ENCODE peak calls at places on chromosomes 7 and 10, in six cellular contexts. N, X, G, U, A and H are unnamed samples.

GRCh38 chr10:74542077-74542476 is 284.3 kb upstream of the KAT6B start:
- DNase-seq in N (no peak), X (peak), G (no peak), U (no peak), A (no peak), H (no peak)

GRCh38 chr7:8379264-8379663 is 54.1 kb upstream of the NXPH1 start:
- DNase-seq in N (no peak), X (no peak), G (no peak), U (no peak), A (no peak), H (no peak)

GRCh38 chr10:48306870-48307531 is 524 bp downstream of the MAPK8 start:
- DNase-seq in N (peak), X (peak), G (peak), U (peak), A (peak), H (peak)

GRCh38 chr7:3218561-3219225 is 82.4 kb upstream of the SDK1 start:
- DNase-seq in N (no peak), X (no peak), G (no peak), U (no peak), A (no peak), H (no peak)

GRCh38 chr10:15265076-15265475 is 96.6 kb upstream of the NMT2 start:
- DNase-seq in N (no peak), X (no peak), G (no peak), U (no peak), A (no peak), H (peak)

GRCh38 chr7:1618475-1618874 is 48.6 kb upstream of the PSMG3 start:
- DNase-seq in N (no peak), X (no peak), G (no peak), U (no peak), A (no peak), H (no peak)

GRCh38 chr10:113269333-113269732 is 283.5 kb upstream of the HABP2 start:
- DNase-seq in N (no peak), X (no peak), G (no peak), U (no peak), A (no peak), H (no peak)

GRCh38 chr10:11810313-11810766 is 12.8 kb upstream of the PROSER2 start:
- DNase-seq in N (no peak), X (peak), G (no peak), U (no peak), A (no peak), H (peak)

GRCh38 chr7:98869374-98870070 is at the start of gene TMEM130:
- DNase-seq in N (no peak), X (no peak), G (no peak), U (peak), A (no peak), H (no peak)

GRCh38 chr10:84329986-84330651 is 1.7 kb downstream of the CCSER2 start:
- DNase-seq in N (no peak), X (no peak), G (no peak), U (no peak), A (no peak), H (no peak)

GRCh38 chr10:92970301-92971070 is 90.1 kb upstream of the CYP26C1 start:
- DNase-seq in N (no peak), X (peak), G (no peak), U (no peak), A (no peak), H (no peak)

GRCh38 chr7:155844019-155844453 is 31.8 kb upstream of the SHH start:
- DNase-seq in N (no peak), X (no peak), G (no peak), U (no peak), A (no peak), H (no peak)

GRCh38 chr7:158448701-158449100 is 138.9 kb downstream of the PTPRN2 start:
- DNase-seq in N (no peak), X (no peak), G (no peak), U (no peak), A (no peak), H (no peak)

GRCh38 chr10:99658622-99659030 is 683 bp upstream of the ENTPD7 start:
- DNase-seq in N (no peak), X (peak), G (peak), U (peak), A (peak), H (peak)

GRCh38 chr10:66649626-66650025 is 276.2 kb upstream of the LRRTM3 start:
- DNase-seq in N (no peak), X (no peak), G (no peak), U (no peak), A (no peak), H (no peak)

GRCh38 chr10:78934499-78934898 is 134.3 kb upstream of the ZMIZ1 start:
- DNase-seq in N (no peak), X (no peak), G (no peak), U (no peak), A (no peak), H (no peak)

GRCh38 chr7:45686441-45687184 is 112.4 kb downstream of the ADCY1 start:
- DNase-seq in N (no peak), X (no peak), G (no peak), U (no peak), A (no peak), H (no peak)

GRCh38 chr7:28116034-28116433 is 64.6 kb downstream of the JAZF1 start:
- DNase-seq in N (no peak), X (no peak), G (no peak), U (no peak), A (no peak), H (no peak)

GRCh38 chr7:88020953-88021650 is 87.1 kb downstream of the ADAM22 start:
- DNase-seq in N (no peak), X (no peak), G (no peak), U (no peak), A (no peak), H (no peak)

GRCh38 chr7:131110294-131111080 is 217.2 kb upstream of the MKLN1 start:
- DNase-seq in N (no peak), X (peak), G (no peak), U (no peak), A (no peak), H (no peak)

GRCh38 chr7:115435178-115435577 is 513.3 kb downstream of the MDFIC start:
- DNase-seq in N (no peak), X (no peak), G (no peak), U (peak), A (no peak), H (no peak)

GRCh38 chr7:44158873-44159631 is 17.9 kb upstream of the MYL7 start:
- DNase-seq in N (no peak), X (no peak), G (no peak), U (no peak), A (no peak), H (no peak)

GRCh38 chr7:99974681-99975080 is 1.1 kb downstream of the AZGP1 start:
- DNase-seq in N (no peak), X (no peak), G (no peak), U (no peak), A (no peak), H (no peak)

GRCh38 chr7:115274-115911 is 77.0 kb upstream of the FAM20C start:
- DNase-seq in N (no peak), X (no peak), G (no peak), U (no peak), A (no peak), H (no peak)

GRCh38 chr7:100612730-100613446 is 548 bp downstream of the MOSPD3 start:
- DNase-seq in N (no peak), X (no peak), G (no peak), U (no peak), A (no peak), H (peak)

GRCh38 chr7:14380881-14381280 is 391.4 kb upstream of the ETV1 start:
- DNase-seq in N (no peak), X (no peak), G (no peak), U (no peak), A (no peak), H (no peak)

GRCh38 chr7:7861211-7861633 is 107.4 kb upstream of the GLCCI1 start:
- DNase-seq in N (no peak), X (peak), G (no peak), U (no peak), A (no peak), H (no peak)

GRCh38 chr7:68288099-68288498 is 1291.5 kb downstream of the TYW1 start:
- DNase-seq in N (no peak), X (no peak), G (no peak), U (no peak), A (no peak), H (no peak)

GRCh38 chr10:14474656-14475055 is 143.9 kb upstream of the FRMD4A start:
- DNase-seq in N (no peak), X (no peak), G (no peak), U (no peak), A (no peak), H (no peak)

GRCh38 chr10:124917939-124918830 is 23.7 kb upstream of the ZRANB1 start:
- DNase-seq in N (no peak), X (no peak), G (no peak), U (no peak), A (no peak), H (no peak)

GRCh38 chr10:6299234-6299633 is 96.5 kb downstream of the PFKFB3 start:
- DNase-seq in N (no peak), X (no peak), G (peak), U (no peak), A (no peak), H (no peak)

GRCh38 chr10:6128591-6129383 is 40.0 kb downstream of the RBM17 start:
- DNase-seq in N (no peak), X (peak), G (no peak), U (no peak), A (no peak), H (no peak)

GRCh38 chr10:110420401-110421193 is 77.1 kb upstream of the DUSP5 start:
- DNase-seq in N (no peak), X (no peak), G (no peak), U (no peak), A (no peak), H (no peak)

GRCh38 chr10:85607296-85607695 is 759.3 kb downstream of the GRID1 start:
- DNase-seq in N (no peak), X (no peak), G (no peak), U (no peak), A (no peak), H (no peak)

GRCh38 chr7:32427769-32428291 is 62.4 kb downstream of the LSM5 start:
- DNase-seq in N (peak), X (peak), G (peak), U (peak), A (peak), H (peak)

GRCh38 chr7:99469381-99470065 is 3.2 kb upstream of the ZNF789 start:
- DNase-seq in N (no peak), X (no peak), G (no peak), U (no peak), A (no peak), H (no peak)

GRCh38 chr7:37491919-37492694 is 43.4 kb upstream of the ELMO1 start:
- DNase-seq in N (no peak), X (no peak), G (no peak), U (no peak), A (peak), H (peak)